ENCODE peak calls at places on chromosomes 11 and 22, in four cellular contexts. W is neural progenitor cell, D is OCI-LY7, Y is spleen. Z is an unnamed sample.

GRCh38 chr11:74371269-74372039 is 26.8 kb downstream of the PGM2L1 start:
- DNase-seq in W (no peak), D (no peak), Y (no peak), Z (no peak)

GRCh38 chr11:122673706-122674105 is 18.2 kb downstream of the UBASH3B start:
- DNase-seq in W (no peak), D (no peak), Y (no peak), Z (no peak)

GRCh38 chr11:118602331-118602730 is 5.1 kb upstream of the PHLDB1 start:
- DNase-seq in W (no peak), D (no peak), Y (peak; percentile 29), Z (no peak)

GRCh38 chr22:37427128-37427710 is at the start of gene ELFN2:
- DNase-seq in W (peak; percentile 61), D (no peak), Y (no peak), Z (no peak)

GRCh38 chr11:124551189-124551588 is 7.7 kb upstream of the OR8B12 start:
- DNase-seq in W (no peak), D (no peak), Y (no peak), Z (no peak)

GRCh38 chr11:66126064-66126463 is 56.0 kb downstream of the PACS1 start:
- DNase-seq in W (no peak), D (peak; percentile 54), Y (no peak), Z (no peak)

GRCh38 chr11:105046898-105047579 is 1.9 kb upstream of the CARD16 start:
- DNase-seq in W (no peak), D (no peak), Y (no peak), Z (no peak)

GRCh38 chr11:126484266-126484665 is 128.8 kb downstream of the ST3GAL4 start:
- DNase-seq in W (no peak), D (no peak), Y (no peak), Z (no peak)

GRCh38 chr11:86743223-86744118 is 56.9 kb upstream of the PRSS23 start:
- DNase-seq in W (no peak), D (no peak), Y (no peak), Z (no peak)

GRCh38 chr11:56624661-56625110 is 10.0 kb upstream of the OR5M1 start:
- DNase-seq in W (peak; percentile 68), D (peak; percentile 11), Y (no peak), Z (no peak)

GRCh38 chr11:12087075-12087775 is 23.2 kb upstream of the MICAL2 start:
- DNase-seq in W (no peak), D (no peak), Y (peak; percentile 79), Z (no peak)

GRCh38 chr22:26023104-26023775 is 146.0 kb upstream of the SEZ6L start:
- DNase-seq in W (no peak), D (no peak), Y (no peak), Z (no peak)

GRCh38 chr22:46613606-46613997 is 6.6 kb upstream of the GRAMD4 start:
- DNase-seq in W (no peak), D (peak; percentile 78), Y (peak; percentile 90), Z (no peak)

GRCh38 chr11:119459293-119459976 is 36.5 kb upstream of the THY1 start:
- DNase-seq in W (no peak), D (no peak), Y (no peak), Z (no peak)

GRCh38 chr11:61949169-61950034 is 749 bp upstream of the BEST1 start:
- DNase-seq in W (peak; percentile 37), D (peak; percentile 71), Y (no peak), Z (no peak)

GRCh38 chr11:34624069-34624468 is 3.2 kb downstream of the EHF start:
- DNase-seq in W (no peak), D (no peak), Y (peak; percentile 79), Z (no peak)

GRCh38 chr11:76201672-76202412 is 4.5 kb downstream of the WNT11 start:
- DNase-seq in W (no peak), D (no peak), Y (no peak), Z (no peak)

GRCh38 chr11:29809121-29809520 is 207.7 kb downstream of the KCNA4 start:
- DNase-seq in W (no peak), D (no peak), Y (no peak), Z (no peak)

GRCh38 chr22:50694099-50694498 is 21.5 kb downstream of the SHANK3 start:
- DNase-seq in W (no peak), D (no peak), Y (no peak), Z (no peak)

GRCh38 chr11:118930152-118930712 is 4.5 kb upstream of the BCL9L start:
- DNase-seq in W (peak; percentile 86), D (peak; percentile 89), Y (peak; percentile 91), Z (no peak)

GRCh38 chr11:81492923-81493445 is 1240.7 kb downstream of the FAM181B start:
- DNase-seq in W (no peak), D (no peak), Y (no peak), Z (no peak)

GRCh38 chr11:81496566-81496965 is 1237.1 kb downstream of the FAM181B start:
- DNase-seq in W (peak; percentile 4), D (no peak), Y (no peak), Z (no peak)

GRCh38 chr11:81495699-81496292 is 1237.9 kb downstream of the FAM181B start:
- DNase-seq in W (no peak), D (no peak), Y (no peak), Z (no peak)

GRCh38 chr11:81494431-81494830 is 1239.2 kb downstream of the FAM181B start:
- DNase-seq in W (no peak), D (no peak), Y (no peak), Z (no peak)

DNA sequence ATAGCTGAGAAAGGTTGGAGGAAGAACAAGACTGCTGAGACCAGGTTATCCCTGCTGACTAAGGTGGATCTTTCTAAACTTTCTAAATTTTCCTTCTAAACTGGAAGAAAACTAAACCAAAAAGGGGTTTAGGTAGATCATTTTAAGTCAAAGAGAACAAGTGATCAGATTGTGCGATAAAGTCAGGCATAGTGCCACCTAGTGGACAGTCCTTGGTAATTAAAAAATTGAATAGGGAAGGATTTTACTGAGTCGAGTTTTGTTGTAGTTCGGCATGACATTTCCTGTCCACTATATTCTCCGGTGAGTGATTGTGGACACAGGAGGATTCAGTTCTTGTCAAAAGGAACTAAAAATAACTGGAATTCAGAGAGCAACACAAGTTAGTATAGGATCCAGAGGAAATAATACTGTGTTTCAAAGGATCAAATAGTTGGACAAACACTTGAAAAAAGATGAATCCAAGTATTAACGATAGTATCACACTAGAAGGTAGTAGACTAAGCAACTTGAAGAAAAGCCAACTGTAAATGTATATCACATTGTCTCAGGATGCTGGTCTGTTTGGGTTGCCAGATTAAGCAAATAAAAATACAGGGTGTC is 1236.4 kb downstream of the FAM181B start:
- DNase-seq in W (peak; percentile 65), D (peak; percentile 40), Y (no peak), Z (no peak)
- TF ChIP-seq CTCF in W (peak; percentile 80), D (peak; percentile 87), Y (peak; percentile 20), Z (no peak)

GRCh38 chr11:133168016-133168415 is 364.3 kb downstream of the OPCML start:
- DNase-seq in W (no peak), D (no peak), Y (no peak), Z (no peak)

GRCh38 chr11:133162228-133162627 is 370.1 kb downstream of the OPCML start:
- DNase-seq in W (no peak), D (no peak), Y (no peak), Z (no peak)

GRCh38 chr11:133160754-133161153 is 371.5 kb downstream of the OPCML start:
- DNase-seq in W (no peak), D (no peak), Y (no peak), Z (no peak)

GRCh38 chr11:133164986-133165385 is 367.3 kb downstream of the OPCML start:
- DNase-seq in W (peak; percentile 24), D (no peak), Y (no peak), Z (no peak)

DNA sequence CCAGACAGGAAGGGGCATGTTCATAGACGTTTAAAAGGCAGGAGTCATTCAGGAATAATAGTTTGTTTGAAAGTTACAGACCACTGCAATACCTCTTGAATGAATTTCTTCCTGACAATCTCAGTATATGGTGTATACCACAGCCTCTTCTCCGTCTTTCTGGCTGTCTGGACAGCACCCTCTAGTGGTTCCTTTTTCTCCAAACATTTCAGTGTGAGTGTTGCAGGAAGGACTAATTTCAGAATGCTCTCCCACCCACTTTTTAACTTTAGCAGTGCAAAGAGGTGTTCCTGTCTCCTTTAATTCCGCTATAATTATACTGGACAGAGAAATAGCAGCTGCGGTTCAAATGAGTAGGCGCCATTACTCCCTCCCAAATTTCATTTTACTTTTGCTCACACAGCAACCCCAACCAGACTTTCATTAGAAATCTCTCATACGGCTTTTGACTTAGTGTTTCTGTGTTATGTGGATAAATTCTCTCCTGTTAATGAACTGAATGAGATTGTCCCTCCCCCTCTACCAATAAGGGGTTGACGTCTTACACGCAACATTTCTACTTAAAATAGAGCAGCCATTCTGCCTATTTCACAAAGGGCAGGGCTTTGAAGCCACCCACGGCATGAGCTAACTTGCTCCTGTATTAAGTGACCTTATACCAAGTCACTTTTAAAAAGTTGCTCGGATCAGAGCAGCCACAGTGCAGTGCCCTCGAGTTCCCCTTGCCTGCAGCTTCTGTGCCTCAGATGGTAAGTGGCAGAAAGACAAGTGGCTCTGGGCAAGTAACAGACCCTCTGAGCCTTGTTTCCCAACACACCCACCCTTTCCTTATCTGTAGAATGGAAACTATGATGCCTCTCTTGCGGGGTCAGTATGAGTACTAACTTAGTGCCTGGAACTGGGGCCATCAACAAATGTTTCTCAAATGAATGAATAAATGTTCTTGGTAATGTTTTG is 368.6 kb downstream of the OPCML start:
- DNase-seq in W (peak; percentile 62), D (peak; percentile 30), Y (no peak), Z (no peak)
- TF ChIP-seq CTCF in W (peak; percentile 78), D (peak; percentile 85), Y (peak; percentile 40), Z (no peak)

DNA sequence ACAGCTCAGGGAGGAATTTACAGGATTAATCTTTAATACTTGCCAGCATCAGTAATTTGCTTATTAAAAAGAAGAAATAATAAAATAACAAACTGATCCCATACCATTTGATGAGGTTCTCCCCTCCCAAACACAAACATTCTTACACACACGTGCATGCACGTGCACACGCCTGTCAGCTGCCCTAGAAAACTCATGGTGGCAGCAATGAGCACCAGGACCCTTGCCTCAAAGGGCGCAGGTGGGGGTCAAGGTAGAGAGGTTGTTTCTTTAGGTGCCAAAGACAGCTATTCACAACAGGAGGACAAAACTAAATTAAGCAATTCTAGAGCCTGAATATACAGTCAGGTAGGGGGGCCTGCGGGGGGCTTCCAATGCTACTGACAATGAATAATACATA is 219.3 kb downstream of the BUD13 start:
- DNase-seq in W (peak; percentile 23), D (no peak), Y (peak; percentile 24), Z (no peak)
- TF ChIP-seq CTCF in W (peak; percentile 33), D (peak; percentile 40), Y (no peak), Z (no peak)

GRCh38 chr22:41532908-41533825 is 11.1 kb downstream of the POLR3H start:
- DNase-seq in W (peak; percentile 86), D (peak; percentile 78), Y (peak; percentile 90), Z (peak; percentile 60)
- TF ChIP-seq CTCF in W (peak; percentile 76), D (peak; percentile 84), Y (peak; percentile 74), Z (no peak)

GRCh38 chr11:8533332-8533731 is 60.7 kb downstream of the STK33 start:
- DNase-seq in W (peak; percentile 6), D (no peak), Y (no peak), Z (no peak)
- TF ChIP-seq CTCF in W (no peak), D (no peak), Y (no peak), Z (no peak)

GRCh38 chr22:18079706-18080230 is 2.0 kb downstream of the PEX26 start:
- DNase-seq in W (no peak), D (no peak), Y (no peak), Z (no peak)

GRCh38 chr22:18077639-18078328 is at the start of gene PEX26:
- DNase-seq in W (peak; percentile 97), D (peak; percentile 97), Y (peak; percentile 98), Z (peak; percentile 75)

GRCh38 chr22:18077087-18077638 is 627 bp upstream of the PEX26 start:
- DNase-seq in W (no peak), D (no peak), Y (no peak), Z (no peak)

GRCh38 chr22:18076060-18076497 is 1.7 kb upstream of the PEX26 start:
- DNase-seq in W (peak; percentile 88), D (peak; percentile 90), Y (no peak), Z (no peak)

GRCh38 chr22:18078329-18079041 is 695 bp downstream of the PEX26 start:
- DNase-seq in W (no peak), D (peak; percentile 69), Y (peak; percentile 92), Z (no peak)
- TF ChIP-seq CTCF in W (peak; percentile 5), D (no peak), Y (no peak), Z (no peak)